ENCODE peak calls at places on chromosomes 7 and 10, in eight cellular contexts. M, H, T, B, Q, X, J and F are unnamed samples.

GRCh38 chr10:4662576-4663161 is 163.3 kb upstream of the AKR1E2 start:
- DNase-seq in M (no peak), T (no peak), B (no peak), J (no peak), Q (no peak), X (peak), H (no peak), F (no peak)

GRCh38 chr7:120991570-120991969 is 3.1 kb downstream of the CPED1 start:
- DNase-seq in Q (no peak), B (no peak), X (no peak), J (no peak), T (no peak), H (no peak), M (peak), F (no peak)

GRCh38 chr10:117541405-117541908 is 1.1 kb upstream of the EMX2 start:
- DNase-seq in J (no peak), T (no peak), Q (no peak), H (peak), M (no peak), B (no peak), X (no peak), F (no peak)

GRCh38 chr10:21732067-21732772 is 198.2 kb downstream of the MLLT10 start:
- DNase-seq in T (peak), Q (no peak), H (peak), X (peak), M (peak), B (no peak), J (no peak), F (peak)

GRCh38 chr10:6928531-6929080 is 348.5 kb upstream of the PRKCQ start:
- DNase-seq in B (no peak), M (no peak), H (no peak), T (no peak), X (no peak), Q (no peak), J (no peak), F (no peak)

GRCh38 chr10:128275405-128275804 is 149.2 kb upstream of the MKI67 start:
- DNase-seq in H (no peak), J (peak), M (no peak), T (no peak), B (no peak), Q (no peak), X (no peak), F (no peak)

GRCh38 chr10:11325817-11326216 is 285.6 kb downstream of the USP6NL start:
- DNase-seq in J (no peak), T (no peak), M (no peak), Q (no peak), X (no peak), H (no peak), B (no peak), F (no peak)

GRCh38 chr7:31101544-31101943 is 49.4 kb downstream of the ADCYAP1R1 start:
- DNase-seq in B (no peak), M (no peak), J (no peak), H (no peak), Q (no peak), X (peak), T (no peak), F (no peak)

GRCh38 chr7:6165075-6165474 is 107.3 kb downstream of the CYTH3 start:
- DNase-seq in M (no peak), X (no peak), Q (no peak), J (no peak), T (no peak), B (no peak), H (no peak), F (no peak)

GRCh38 chr7:40571796-40572195 is 437.0 kb downstream of the SUGCT start:
- DNase-seq in H (no peak), Q (no peak), T (no peak), X (no peak), B (no peak), M (no peak), J (no peak), F (no peak)

GRCh38 chr7:108089381-108089780 is 40.8 kb downstream of the LAMB4 start:
- DNase-seq in T (no peak), J (no peak), Q (no peak), M (no peak), B (no peak), H (no peak), X (no peak), F (no peak)

GRCh38 chr10:98610855-98611254 is 164.1 kb upstream of the HPS1 start:
- DNase-seq in Q (no peak), M (no peak), J (no peak), T (no peak), B (no peak), H (peak), X (no peak), F (no peak)

GRCh38 chr7:132029369-132030160 is 473.1 kb upstream of the PODXL start:
- DNase-seq in B (no peak), J (peak), T (no peak), H (no peak), M (no peak), X (no peak), Q (no peak), F (no peak)

GRCh38 chr7:99204078-99204477 is 3.8 kb downstream of the KPNA7 start:
- DNase-seq in Q (no peak), B (no peak), T (no peak), M (no peak), H (no peak), J (no peak), X (no peak), F (no peak)

GRCh38 chr7:137681657-137682562 is 164.9 kb downstream of the DGKI start:
- DNase-seq in H (no peak), M (peak), Q (no peak), T (no peak), X (no peak), B (no peak), J (no peak), F (no peak)

GRCh38 chr10:44703241-44704155 is 207.6 kb upstream of the TMEM72 start:
- DNase-seq in B (no peak), H (no peak), X (no peak), J (no peak), M (peak), T (no peak), Q (no peak), F (no peak)

GRCh38 chr10:86340176-86340990 is 26.2 kb downstream of the GRID1 start:
- DNase-seq in H (peak), T (no peak), B (no peak), Q (no peak), X (peak), M (no peak), J (peak), F (no peak)

GRCh38 chr10:112755446-112756117 is 194.5 kb upstream of the TCF7L2 start:
- DNase-seq in B (no peak), H (no peak), J (no peak), T (no peak), Q (no peak), M (no peak), X (no peak), F (no peak)

GRCh38 chr7:24769014-24769830 is 12.0 kb upstream of the GSDME start:
- DNase-seq in H (no peak), B (no peak), Q (no peak), M (no peak), J (no peak), X (no peak), T (no peak), F (no peak)